ENCODE peak calls at places on chromosomes 2 and 18, in ten cellular contexts. X, C, U, D, A, J, S, V, Y and Z are unnamed samples.

GRCh38 chr2:58101500-58101899 is 54.9 kb downstream of the VRK2 start:
- DNase-seq in X (no peak), C (no peak), U (no peak), D (peak), A (no peak), J (no peak), S (no peak), V (no peak), Y (no peak), Z (no peak)

GRCh38 chr18:7754725-7755181 is 187.6 kb downstream of the PTPRM start:
- DNase-seq in X (no peak), C (no peak), U (no peak), D (no peak), A (no peak), J (no peak), S (no peak), V (no peak), Y (no peak), Z (no peak)

GRCh38 chr18:49677762-49678398 is 116.0 kb downstream of the LIPG start:
- DNase-seq in X (peak), C (no peak), U (no peak), D (no peak), A (no peak), J (no peak), S (no peak), V (no peak), Y (no peak), Z (no peak)

GRCh38 chr18:55034742-55035141 is 75.5 kb upstream of the CCDC68 start:
- DNase-seq in X (no peak), C (no peak), U (no peak), D (no peak), A (no peak), J (no peak), S (no peak), V (no peak), Y (no peak), Z (no peak)

GRCh38 chr2:11234309-11234708 is 79.0 kb downstream of the SLC66A3 start:
- DNase-seq in X (no peak), C (no peak), U (no peak), D (peak), A (no peak), J (no peak), S (peak), V (no peak), Y (no peak), Z (no peak)

GRCh38 chr2:96336104-96336775 is 674 bp downstream of the NCAPH start:
- DNase-seq in X (no peak), C (no peak), U (no peak), D (no peak), A (no peak), J (no peak), S (no peak), V (no peak), Y (no peak), Z (no peak)

GRCh38 chr2:120722603-120723421 is 12.9 kb upstream of the GLI2 start:
- DNase-seq in X (no peak), C (no peak), U (no peak), D (peak), A (peak), J (no peak), S (peak), V (peak), Y (no peak), Z (no peak)

GRCh38 chr18:54702687-54703086 is 111.6 kb downstream of the DYNAP start:
- DNase-seq in X (no peak), C (no peak), U (no peak), D (no peak), A (no peak), J (no peak), S (peak), V (no peak), Y (no peak), Z (no peak)

GRCh38 chr2:196200557-196200956 is 29.2 kb upstream of the STK17B start:
- DNase-seq in X (no peak), C (no peak), U (no peak), D (no peak), A (no peak), J (no peak), S (no peak), V (no peak), Y (no peak), Z (no peak)

GRCh38 chr2:20599001-20599600 is 51.8 kb downstream of the HS1BP3 start:
- DNase-seq in X (peak), C (peak), U (no peak), D (no peak), A (peak), J (no peak), S (no peak), V (peak), Y (no peak), Z (no peak)

GRCh38 chr2:226411727-226412360 is 387.8 kb downstream of the IRS1 start:
- DNase-seq in X (no peak), C (no peak), U (peak), D (peak), A (no peak), J (no peak), S (peak), V (no peak), Y (no peak), Z (no peak)

GRCh38 chr18:26511339-26512071 is 36.8 kb downstream of the KCTD1 start:
- DNase-seq in X (no peak), C (no peak), U (peak), D (no peak), A (no peak), J (no peak), S (no peak), V (no peak), Y (no peak), Z (no peak)

GRCh38 chr2:3293221-3293620 is 84.4 kb downstream of the EIPR1 start:
- DNase-seq in X (no peak), C (no peak), U (no peak), D (no peak), A (no peak), J (no peak), S (no peak), V (peak), Y (no peak), Z (no peak)

GRCh38 chr2:165795011-165795410 is 964 bp upstream of the GALNT3 start:
- DNase-seq in X (no peak), C (no peak), U (no peak), D (no peak), A (no peak), J (no peak), S (no peak), V (no peak), Y (no peak), Z (no peak)

GRCh38 chr18:12295389-12296086 is 12.5 kb upstream of the TUBB6 start:
- DNase-seq in X (no peak), C (no peak), U (no peak), D (no peak), A (no peak), J (no peak), S (peak), V (no peak), Y (no peak), Z (no peak)

GRCh38 chr2:164538250-164538866 is 82.9 kb downstream of the GRB14 start:
- DNase-seq in X (no peak), C (no peak), U (peak), D (peak), A (no peak), J (no peak), S (peak), V (no peak), Y (no peak), Z (no peak)

GRCh38 chr2:83233284-83233683 is 1225.8 kb downstream of the SUCLG1 start:
- DNase-seq in X (no peak), C (no peak), U (no peak), D (no peak), A (no peak), J (no peak), S (no peak), V (no peak), Y (no peak), Z (no peak)
- TF ChIP-seq CTCF in X (no peak), C (no peak), U (no peak), D (no peak), A (no peak), J (no peak), S (no peak), V (no peak), Y (peak), Z (no peak)

GRCh38 chr2:174633621-174633927 is 36.0 kb upstream of the WIPF1 start:
- DNase-seq in X (no peak), C (no peak), U (no peak), D (no peak), A (no peak), J (no peak), S (peak), V (no peak), Y (peak), Z (no peak)

GRCh38 chr2:174634130-174635014 is 36.8 kb upstream of the WIPF1 start:
- DNase-seq in X (no peak), C (no peak), U (no peak), D (no peak), A (no peak), J (no peak), S (peak), V (no peak), Y (no peak), Z (peak)

GRCh38 chr2:174635747-174636399 is 38.3 kb upstream of the WIPF1 start:
- DNase-seq in X (no peak), C (no peak), U (no peak), D (peak), A (no peak), J (no peak), S (peak), V (no peak), Y (no peak), Z (no peak)

GRCh38 chr2:174636979-174637378 is 39.4 kb upstream of the WIPF1 start:
- DNase-seq in X (no peak), C (no peak), U (no peak), D (no peak), A (no peak), J (no peak), S (no peak), V (no peak), Y (no peak), Z (no peak)

GRCh38 chr2:174635015-174635593 is 37.5 kb upstream of the WIPF1 start:
- DNase-seq in X (no peak), C (no peak), U (no peak), D (no peak), A (no peak), J (no peak), S (no peak), V (no peak), Y (no peak), Z (no peak)
- TF ChIP-seq CTCF in X (no peak), C (no peak), U (no peak), D (no peak), A (no peak), J (no peak), S (no peak), V (no peak), Y (no peak), Z (no peak)

DNA sequence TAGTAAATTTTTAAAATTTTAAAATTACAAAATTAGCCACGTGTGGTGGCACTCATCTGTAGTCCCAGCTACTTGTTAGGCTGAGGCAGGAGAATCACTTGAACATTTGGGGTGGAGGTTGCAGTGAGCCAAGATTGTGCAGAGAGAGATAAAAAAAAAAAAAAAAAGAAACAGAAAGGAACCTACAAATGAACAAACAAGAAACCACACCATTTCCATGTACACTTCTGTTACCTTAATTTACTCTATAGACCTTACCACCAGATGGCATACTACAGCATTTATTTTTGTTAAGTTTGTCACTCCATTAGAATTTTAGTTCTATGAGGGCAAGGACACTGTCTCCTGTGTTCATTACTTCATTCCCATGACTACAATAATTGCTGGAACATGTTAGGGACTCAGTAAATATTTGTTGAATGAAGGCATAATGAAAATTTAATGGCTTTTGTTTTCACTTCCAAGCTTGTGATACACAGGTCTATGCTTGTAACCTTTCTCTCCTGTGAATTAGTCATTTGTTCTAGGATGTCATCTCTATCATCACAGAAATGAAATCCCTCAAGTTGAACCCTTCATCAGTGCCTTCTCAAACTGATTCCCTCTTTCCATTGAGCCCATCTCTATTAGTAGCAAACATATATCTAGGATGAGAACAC is 76.0 kb downstream of the ARHGAP15 start:
- DNase-seq in X (no peak), C (no peak), U (no peak), D (peak), A (no peak), J (no peak), S (peak), V (no peak), Y (no peak), Z (no peak)
- TF ChIP-seq CTCF in X (no peak), C (no peak), U (peak), D (no peak), A (peak), J (no peak), S (peak), V (no peak), Y (no peak), Z (peak)

GRCh38 chr2:176638167-176639015 is 369.1 kb downstream of the MTX2 start:
- DNase-seq in X (peak), C (peak), U (peak), D (peak), A (peak), J (peak), S (peak), V (peak), Y (peak), Z (peak)
- TF ChIP-seq CTCF in X (peak), C (peak), U (peak), D (peak), A (peak), J (no peak), S (peak), V (peak), Y (peak), Z (peak)

DNA sequence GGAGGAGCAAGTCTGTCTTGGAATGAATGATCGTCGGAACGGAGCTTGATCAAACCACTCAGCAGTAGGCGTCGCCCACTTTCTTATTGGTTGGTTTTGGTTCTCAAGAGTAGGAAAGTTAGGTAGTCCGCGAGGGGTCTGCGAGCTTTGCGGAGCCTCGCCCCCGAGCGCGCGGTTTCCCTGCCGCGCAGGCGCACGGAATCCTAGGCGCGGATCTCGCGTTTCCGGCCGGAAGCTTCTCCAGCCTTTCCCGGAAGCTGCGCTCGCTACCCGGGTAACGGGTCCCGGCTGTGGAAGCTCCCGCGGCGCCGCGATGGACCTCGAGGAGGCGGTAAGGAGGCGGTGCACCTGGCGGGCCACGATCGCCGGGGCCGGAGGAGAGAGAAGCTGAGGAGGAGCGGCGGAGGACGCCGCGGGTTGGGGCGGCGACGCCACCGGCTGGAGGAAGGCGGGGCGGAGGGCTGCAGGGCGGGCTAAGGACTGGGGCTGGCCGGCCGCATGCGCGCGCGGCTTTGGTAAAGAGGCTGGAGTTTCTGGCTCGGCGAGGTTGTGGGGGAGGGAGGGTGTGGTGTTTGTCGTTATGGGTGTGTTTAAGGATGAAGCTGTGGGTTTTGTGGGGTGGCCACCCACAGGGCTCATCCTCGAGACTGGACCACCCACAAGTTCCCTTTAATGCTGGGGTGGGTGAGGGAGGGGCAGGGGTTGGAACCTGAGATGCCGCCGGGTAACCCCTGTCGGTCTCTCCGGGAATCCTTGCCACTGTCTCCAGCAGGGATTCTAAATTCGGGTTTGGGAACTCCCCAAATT is at the start of gene TAF1B:
- DNase-seq in X (peak), C (peak), U (peak), D (peak), A (peak), J (peak), S (peak), V (peak), Y (peak), Z (peak)
- TF ChIP-seq CTCF in X (peak), C (peak), U (no peak), D (peak), A (peak), J (no peak), S (peak), V (no peak), Y (peak), Z (peak)